ENCODE peak calls at places on chromosomes 5 and 9, in eight cellular contexts. One of them, this sample, is unnamed.

GRCh38 chr5:176387384-176387925 is 943 bp downstream of the NOP16 start:
- DNase-seq in COR-L47: no peak
- DNase-seq in glutamatergic neuron: no peak
- DNase-seq in GM03348: no peak
- DNase-seq in stimulated activated CD8-positive, alpha-beta memory T cell treated with anti-CD3 and anti-CD28 coated beads, Interleukin-7, amount 100 ng/mL, for 24 hours: no peak
- DNase-seq in GM12878: no peak
- DNase-seq in right lobe of liver: no peak
- DNase-seq in HEK293T: no peak
- DNase-seq in this sample: no peak

GRCh38 chr9:91119147-91119546 is 242.6 kb downstream of the AUH start:
- DNase-seq in HEK293T: no peak
- DNase-seq in right lobe of liver: no peak
- DNase-seq in glutamatergic neuron: no peak
- DNase-seq in GM12878: no peak
- DNase-seq in stimulated activated CD8-positive, alpha-beta memory T cell treated with anti-CD3 and anti-CD28 coated beads, Interleukin-7, amount 100 ng/mL, for 24 hours: no peak
- DNase-seq in GM03348: peak
- DNase-seq in COR-L47: no peak
- DNase-seq in this sample: no peak

GRCh38 chr9:35295369-35296036 is 133.7 kb downstream of the UNC13B start:
- DNase-seq in GM12878: no peak
- DNase-seq in COR-L47: no peak
- DNase-seq in HEK293T: no peak
- DNase-seq in right lobe of liver: no peak
- DNase-seq in GM03348: no peak
- DNase-seq in stimulated activated CD8-positive, alpha-beta memory T cell treated with anti-CD3 and anti-CD28 coated beads, Interleukin-7, amount 100 ng/mL, for 24 hours: no peak
- DNase-seq in glutamatergic neuron: no peak
- DNase-seq in this sample: no peak

GRCh38 chr9:91812191-91812590 is 137.8 kb downstream of the ROR2 start:
- DNase-seq in COR-L47: no peak
- DNase-seq in HEK293T: no peak
- DNase-seq in GM12878: no peak
- DNase-seq in stimulated activated CD8-positive, alpha-beta memory T cell treated with anti-CD3 and anti-CD28 coated beads, Interleukin-7, amount 100 ng/mL, for 24 hours: no peak
- DNase-seq in GM03348: no peak
- DNase-seq in glutamatergic neuron: no peak
- DNase-seq in right lobe of liver: no peak
- DNase-seq in this sample: no peak

GRCh38 chr5:57327934-57328333 is 154.1 kb downstream of the GPBP1 start:
- DNase-seq in HEK293T: no peak
- DNase-seq in GM03348: no peak
- DNase-seq in right lobe of liver: no peak
- DNase-seq in GM12878: no peak
- DNase-seq in stimulated activated CD8-positive, alpha-beta memory T cell treated with anti-CD3 and anti-CD28 coated beads, Interleukin-7, amount 100 ng/mL, for 24 hours: no peak
- DNase-seq in glutamatergic neuron: no peak
- DNase-seq in COR-L47: no peak
- DNase-seq in this sample: no peak

GRCh38 chr5:114305402-114306207 is 56.3 kb upstream of the KCNN2 start:
- DNase-seq in COR-L47: peak
- DNase-seq in right lobe of liver: no peak
- DNase-seq in GM03348: no peak
- DNase-seq in HEK293T: peak
- DNase-seq in GM12878: no peak
- DNase-seq in glutamatergic neuron: no peak
- DNase-seq in stimulated activated CD8-positive, alpha-beta memory T cell treated with anti-CD3 and anti-CD28 coated beads, Interleukin-7, amount 100 ng/mL, for 24 hours: no peak
- DNase-seq in this sample: no peak

GRCh38 chr9:16542290-16542689 is 328.2 kb downstream of the BNC2 start:
- DNase-seq in right lobe of liver: no peak
- DNase-seq in glutamatergic neuron: no peak
- DNase-seq in stimulated activated CD8-positive, alpha-beta memory T cell treated with anti-CD3 and anti-CD28 coated beads, Interleukin-7, amount 100 ng/mL, for 24 hours: no peak
- DNase-seq in COR-L47: no peak
- DNase-seq in HEK293T: no peak
- DNase-seq in GM03348: no peak
- DNase-seq in GM12878: peak
- DNase-seq in this sample: no peak

GRCh38 chr5:169696621-169697517 is 59.8 kb downstream of the DOCK2 start:
- DNase-seq in HEK293T: no peak
- DNase-seq in COR-L47: no peak
- DNase-seq in right lobe of liver: no peak
- DNase-seq in GM12878: no peak
- DNase-seq in stimulated activated CD8-positive, alpha-beta memory T cell treated with anti-CD3 and anti-CD28 coated beads, Interleukin-7, amount 100 ng/mL, for 24 hours: no peak
- DNase-seq in glutamatergic neuron: no peak
- DNase-seq in GM03348: peak
- DNase-seq in this sample: no peak

GRCh38 chr5:175813943-175814630 is 57.3 kb upstream of the CPLX2 start:
- DNase-seq in right lobe of liver: no peak
- DNase-seq in GM03348: no peak
- DNase-seq in GM12878: no peak
- DNase-seq in HEK293T: no peak
- DNase-seq in stimulated activated CD8-positive, alpha-beta memory T cell treated with anti-CD3 and anti-CD28 coated beads, Interleukin-7, amount 100 ng/mL, for 24 hours: no peak
- DNase-seq in glutamatergic neuron: no peak
- DNase-seq in COR-L47: no peak
- DNase-seq in this sample: no peak

GRCh38 chr5:152560508-152561137 is 155.5 kb upstream of the NMUR2 start:
- DNase-seq in COR-L47: peak
- DNase-seq in stimulated activated CD8-positive, alpha-beta memory T cell treated with anti-CD3 and anti-CD28 coated beads, Interleukin-7, amount 100 ng/mL, for 24 hours: no peak
- DNase-seq in GM03348: peak
- DNase-seq in HEK293T: peak
- DNase-seq in right lobe of liver: peak
- DNase-seq in glutamatergic neuron: peak
- DNase-seq in GM12878: no peak
- DNase-seq in this sample: peak

GRCh38 chr5:115586525-115587146 is 15.6 kb downstream of the TICAM2 start:
- DNase-seq in GM12878: no peak
- DNase-seq in COR-L47: no peak
- DNase-seq in GM03348: peak
- DNase-seq in HEK293T: no peak
- DNase-seq in glutamatergic neuron: no peak
- DNase-seq in right lobe of liver: no peak
- DNase-seq in stimulated activated CD8-positive, alpha-beta memory T cell treated with anti-CD3 and anti-CD28 coated beads, Interleukin-7, amount 100 ng/mL, for 24 hours: no peak
- DNase-seq in this sample: no peak

GRCh38 chr5:143932584-143932983 is 120.6 kb downstream of the HMHB1 start:
- DNase-seq in HEK293T: no peak
- DNase-seq in COR-L47: no peak
- DNase-seq in GM12878: no peak
- DNase-seq in stimulated activated CD8-positive, alpha-beta memory T cell treated with anti-CD3 and anti-CD28 coated beads, Interleukin-7, amount 100 ng/mL, for 24 hours: no peak
- DNase-seq in right lobe of liver: no peak
- DNase-seq in glutamatergic neuron: no peak
- DNase-seq in GM03348: no peak
- DNase-seq in this sample: no peak

GRCh38 chr5:157475432-157475831 is 15.4 kb downstream of the NIPAL4 start:
- DNase-seq in COR-L47: no peak
- DNase-seq in stimulated activated CD8-positive, alpha-beta memory T cell treated with anti-CD3 and anti-CD28 coated beads, Interleukin-7, amount 100 ng/mL, for 24 hours: no peak
- DNase-seq in right lobe of liver: no peak
- DNase-seq in GM12878: no peak
- DNase-seq in HEK293T: no peak
- DNase-seq in GM03348: no peak
- DNase-seq in glutamatergic neuron: no peak
- DNase-seq in this sample: no peak

GRCh38 chr9:137383453-137384115 is 39.4 kb downstream of the EXD3 start:
- DNase-seq in right lobe of liver: no peak
- DNase-seq in glutamatergic neuron: no peak
- DNase-seq in GM03348: no peak
- DNase-seq in GM12878: no peak
- DNase-seq in HEK293T: no peak
- DNase-seq in COR-L47: peak
- DNase-seq in stimulated activated CD8-positive, alpha-beta memory T cell treated with anti-CD3 and anti-CD28 coated beads, Interleukin-7, amount 100 ng/mL, for 24 hours: no peak
- DNase-seq in this sample: no peak